ENCODE peak calls at places on chromosomes 1 and 21, in ten cellular contexts. O is A549, U is AG04450, G is nephron progenitor cell, B is GM12865, K is HFF-Myc, S is tibial artery, A is brain microvascular endothelial cell, I is endothelial cell, E is osteocyte. H is an unnamed sample.

GRCh38 chr1:41241748-41242644 is at the start of gene SCMH1:
- DNase-seq in O (peak), U (no peak), G (peak), B (peak), K (no peak), S (peak), A (no peak), I (peak), E (no peak), H (peak)

GRCh38 chr1:37752583-37753471 is 12.1 kb downstream of the EPHA10 start:
- DNase-seq in O (no peak), U (no peak), G (peak), B (peak), K (no peak), S (no peak), A (peak), I (peak), E (no peak), H (no peak)

GRCh38 chr1:15412843-15413242 is 3.2 kb downstream of the EFHD2 start:
- DNase-seq in O (no peak), U (no peak), G (no peak), B (no peak), K (no peak), S (no peak), A (no peak), I (no peak), E (no peak), H (no peak)

GRCh38 chr1:234881893-234882771 is 246.5 kb downstream of the TOMM20 start:
- DNase-seq in O (no peak), U (no peak), G (peak), B (peak), K (no peak), S (no peak), A (no peak), I (no peak), E (no peak), H (no peak)

GRCh38 chr1:11833900-11834299 is 13.7 kb downstream of the NPPA start:
- DNase-seq in O (no peak), U (no peak), G (no peak), B (no peak), K (no peak), S (no peak), A (no peak), I (no peak), E (no peak), H (no peak)

GRCh38 chr1:85894651-85895050 is 186.4 kb upstream of the ZNHIT6 start:
- DNase-seq in O (peak), U (peak), G (peak), B (peak), K (no peak), S (no peak), A (peak), I (peak), E (no peak), H (no peak)

GRCh38 chr21:41764558-41765392 is 2.1 kb downstream of the RIPK4 start:
- DNase-seq in O (peak), U (no peak), G (no peak), B (no peak), K (no peak), S (no peak), A (no peak), I (no peak), E (no peak), H (no peak)

GRCh38 chr1:52294580-52294979 is 71.4 kb downstream of the CC2D1B start:
- DNase-seq in O (no peak), U (no peak), G (no peak), B (no peak), K (no peak), S (no peak), A (no peak), I (no peak), E (no peak), H (no peak)

GRCh38 chr1:112544011-112544688 is 35.4 kb downstream of the WNT2B start:
- DNase-seq in O (peak), U (peak), G (no peak), B (no peak), K (peak), S (no peak), A (peak), I (no peak), E (no peak), H (no peak)

GRCh38 chr1:162090378-162090777 is 20.9 kb downstream of the NOS1AP start:
- DNase-seq in O (no peak), U (no peak), G (no peak), B (no peak), K (no peak), S (no peak), A (no peak), I (no peak), E (no peak), H (no peak)

GRCh38 chr1:203089651-203090045 is 3.8 kb upstream of the MYOG start:
- DNase-seq in O (no peak), U (no peak), G (no peak), B (no peak), K (no peak), S (no peak), A (no peak), I (no peak), E (peak), H (peak)

GRCh38 chr1:81231729-81232038 is 569.0 kb upstream of the ADGRL2 start:
- DNase-seq in O (no peak), U (no peak), G (no peak), B (no peak), K (peak), S (no peak), A (no peak), I (no peak), E (no peak), H (no peak)

GRCh38 chr1:184843732-184844495 is 89.3 kb upstream of the EDEM3 start:
- DNase-seq in O (no peak), U (no peak), G (no peak), B (peak), K (no peak), S (no peak), A (no peak), I (no peak), E (no peak), H (no peak)

GRCh38 chr1:87899746-87900145 is 571.1 kb downstream of the LMO4 start:
- DNase-seq in O (no peak), U (no peak), G (no peak), B (no peak), K (no peak), S (no peak), A (no peak), I (no peak), E (no peak), H (no peak)

GRCh38 chr1:207944571-207944970 is 33.6 kb upstream of the CD34 start:
- DNase-seq in O (no peak), U (no peak), G (no peak), B (no peak), K (no peak), S (no peak), A (no peak), I (no peak), E (no peak), H (no peak)

GRCh38 chr1:228225740-228226139 is 17.9 kb downstream of the OBSCN start:
- DNase-seq in O (no peak), U (no peak), G (no peak), B (no peak), K (no peak), S (no peak), A (no peak), I (no peak), E (no peak), H (no peak)

GRCh38 chr1:3007298-3008147 is 13.7 kb upstream of the ACTRT2 start:
- DNase-seq in O (no peak), U (no peak), G (no peak), B (no peak), K (no peak), S (peak), A (no peak), I (no peak), E (no peak), H (no peak)

GRCh38 chr1:201471772-201472171 is 2.8 kb upstream of the PHLDA3 start:
- DNase-seq in O (no peak), U (no peak), G (no peak), B (no peak), K (peak), S (no peak), A (no peak), I (no peak), E (no peak), H (no peak)

GRCh38 chr1:217089239-217090014 is 366.2 kb upstream of the ESRRG start:
- DNase-seq in O (peak), U (no peak), G (peak), B (no peak), K (no peak), S (no peak), A (peak), I (peak), E (no peak), H (no peak)

GRCh38 chr1:187837787-187838186 is 1009.0 kb downstream of the PLA2G4A start:
- DNase-seq in O (no peak), U (no peak), G (no peak), B (no peak), K (no peak), S (no peak), A (no peak), I (no peak), E (no peak), H (no peak)

GRCh38 chr1:173453982-173454381 is 23.2 kb upstream of the PRDX6 start:
- DNase-seq in O (no peak), U (no peak), G (no peak), B (no peak), K (no peak), S (no peak), A (peak), I (no peak), E (no peak), H (no peak)

GRCh38 chr1:42319871-42320484 is 15.1 kb downstream of the FOXJ3 start:
- DNase-seq in O (no peak), U (no peak), G (no peak), B (no peak), K (no peak), S (no peak), A (no peak), I (no peak), E (no peak), H (no peak)

GRCh38 chr1:24875257-24875656 is 54.8 kb downstream of the RUNX3 start:
- DNase-seq in O (no peak), U (no peak), G (no peak), B (no peak), K (no peak), S (peak), A (no peak), I (no peak), E (peak), H (peak)

GRCh38 chr1:181369416-181369815 is 113.9 kb upstream of the CACNA1E start:
- DNase-seq in O (no peak), U (no peak), G (no peak), B (no peak), K (no peak), S (no peak), A (no peak), I (no peak), E (no peak), H (no peak)

GRCh38 chr1:1954831-1955441 is 35.9 kb upstream of the TMEM52 start:
- DNase-seq in O (no peak), U (no peak), G (no peak), B (no peak), K (no peak), S (no peak), A (no peak), I (no peak), E (no peak), H (no peak)

GRCh38 chr21:38567577-38568360 is 69.5 kb upstream of the ERG start:
- DNase-seq in O (no peak), U (peak), G (peak), B (no peak), K (peak), S (no peak), A (peak), I (no peak), E (no peak), H (no peak)

GRCh38 chr1:109579044-109579443 is 30.6 kb downstream of the GNAI3 start:
- DNase-seq in O (no peak), U (no peak), G (no peak), B (no peak), K (no peak), S (no peak), A (no peak), I (no peak), E (no peak), H (no peak)

GRCh38 chr1:233168384-233168783 is 127.1 kb downstream of the PCNX2 start:
- DNase-seq in O (no peak), U (no peak), G (no peak), B (no peak), K (no peak), S (no peak), A (no peak), I (no peak), E (no peak), H (no peak)

DNA sequence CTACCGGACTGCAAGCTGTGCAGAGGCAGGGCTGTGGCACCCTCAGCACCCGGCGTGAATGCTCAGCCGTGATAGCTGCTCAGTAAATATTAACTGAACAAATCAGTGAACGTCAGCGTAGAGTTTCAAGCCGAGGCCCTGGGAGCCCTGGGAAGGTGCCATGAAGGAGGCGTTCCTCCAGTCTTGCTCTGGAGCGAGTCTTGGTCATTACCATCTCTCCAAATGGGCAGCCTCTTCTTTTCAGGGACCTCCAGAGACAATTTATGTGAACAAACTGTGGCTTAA is 449.2 kb downstream of the CAMTA1 start:
- DNase-seq in O (no peak), U (no peak), G (no peak), B (no peak), K (no peak), S (no peak), A (no peak), I (no peak), E (no peak), H (peak)
- TF ChIP-seq CTCF in O (no peak), U (no peak), G (no peak), B (no peak), K (no peak), S (no peak), A (no peak), I (no peak), E (no peak), H (no peak)

GRCh38 chr1:66282343-66282852 is 251.6 kb upstream of the SGIP1 start:
- DNase-seq in O (peak), U (peak), G (no peak), B (peak), K (no peak), S (no peak), A (peak), I (no peak), E (no peak), H (no peak)
- TF ChIP-seq CTCF in O (peak), U (peak), G (no peak), B (peak), K (peak), S (no peak), A (peak), I (no peak), E (peak), H (no peak)

GRCh38 chr1:47569681-47570470 is 132.0 kb downstream of the FOXD2 start:
- DNase-seq in O (peak), U (peak), G (no peak), B (no peak), K (peak), S (peak), A (peak), I (peak), E (no peak), H (no peak)
- TF ChIP-seq CTCF in O (peak), U (peak), G (peak), B (no peak), K (peak), S (peak), A (peak), I (no peak), E (peak), H (peak)

GRCh38 chr1:43522431-43522775 is 8.3 kb upstream of the PTPRF start:
- DNase-seq in O (no peak), U (no peak), G (no peak), B (no peak), K (no peak), S (peak), A (no peak), I (no peak), E (no peak), H (no peak)

GRCh38 chr1:43520100-43520828 is 10.4 kb upstream of the PTPRF start:
- DNase-seq in O (no peak), U (no peak), G (no peak), B (no peak), K (no peak), S (no peak), A (no peak), I (no peak), E (no peak), H (no peak)

GRCh38 chr1:43519287-43519686 is 11.4 kb upstream of the PTPRF start:
- DNase-seq in O (no peak), U (no peak), G (no peak), B (no peak), K (no peak), S (peak), A (no peak), I (no peak), E (no peak), H (no peak)

GRCh38 chr1:43521716-43522115 is 9.0 kb upstream of the PTPRF start:
- DNase-seq in O (no peak), U (no peak), G (no peak), B (no peak), K (no peak), S (peak), A (no peak), I (no peak), E (no peak), H (no peak)

DNA sequence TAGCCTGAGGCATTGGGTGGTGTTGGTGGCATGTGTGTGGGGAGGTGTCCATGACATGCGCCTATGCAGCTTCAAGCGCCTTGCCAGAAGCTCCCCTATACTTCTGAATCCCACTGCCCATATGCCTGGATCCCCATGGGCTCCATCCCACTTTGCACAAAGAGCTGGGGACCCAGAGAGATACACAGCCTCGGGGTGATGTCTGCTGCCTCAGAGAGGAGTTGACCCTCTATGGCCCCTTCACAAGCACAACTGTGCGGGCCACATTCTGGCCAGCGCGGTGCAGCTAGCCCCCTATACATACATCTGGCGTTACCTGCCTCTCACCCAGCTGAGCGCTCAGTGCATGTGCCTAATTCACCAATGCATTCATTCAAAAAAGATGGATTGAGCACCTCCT is 9.6 kb upstream of the PTPRF start:
- DNase-seq in O (no peak), U (no peak), G (no peak), B (no peak), K (no peak), S (peak), A (no peak), I (no peak), E (no peak), H (no peak)
- TF ChIP-seq CTCF in O (no peak), U (no peak), G (no peak), B (no peak), K (no peak), S (no peak), A (no peak), I (no peak), E (no peak), H (no peak)

DNA sequence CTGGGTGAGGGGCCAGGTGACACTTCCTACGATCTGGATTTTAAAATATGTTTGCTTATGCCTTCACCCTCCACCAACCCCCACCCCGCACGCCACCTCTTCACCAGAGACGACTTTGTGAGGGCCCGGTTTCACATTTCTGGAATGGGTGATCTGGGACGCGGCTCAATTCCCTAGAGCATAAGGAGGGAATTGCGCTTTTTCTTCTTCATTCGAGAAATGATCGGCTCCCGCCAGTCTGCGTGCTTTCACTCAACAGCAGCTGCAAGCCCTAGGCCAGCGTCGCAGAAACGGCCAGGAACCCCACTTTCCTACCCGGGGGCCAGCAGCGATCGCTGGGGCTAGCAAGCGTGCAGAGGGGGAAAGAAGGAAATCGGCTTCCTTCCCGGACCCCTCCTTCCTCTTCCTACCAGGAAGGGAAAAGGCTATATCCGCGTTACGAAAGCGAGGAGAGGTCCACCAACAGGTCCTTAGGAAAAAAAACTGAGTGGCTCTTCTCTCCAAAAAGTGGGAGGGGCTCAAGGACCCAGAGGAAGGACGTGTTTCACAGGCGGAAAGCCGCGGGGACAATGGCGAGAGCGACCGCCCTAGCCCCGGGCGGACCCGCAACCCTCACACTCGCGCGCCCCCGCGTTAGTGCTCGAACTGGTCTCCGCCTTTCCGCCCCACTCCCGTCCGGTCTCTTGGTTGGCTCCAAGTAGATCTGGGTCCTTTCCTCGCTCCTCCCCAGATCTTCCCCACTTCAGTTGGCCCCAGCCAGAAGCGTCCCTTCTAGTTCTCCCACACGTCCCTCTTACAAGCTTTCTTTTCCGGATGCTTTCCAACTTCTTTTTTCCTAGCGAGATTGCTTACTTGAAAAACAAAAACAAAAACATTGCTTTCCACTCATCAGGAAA is 1.1 kb upstream of the ADAMTS1 start:
- DNase-seq in O (peak), U (no peak), G (peak), B (no peak), K (no peak), S (peak), A (peak), I (peak), E (no peak), H (peak)
- TF ChIP-seq CTCF in O (no peak), U (peak), G (no peak), B (no peak), K (peak), S (peak), A (peak), I (peak), E (no peak), H (peak)

GRCh38 chr1:84442256-84442655 is 36.8 kb upstream of the RPF1 start:
- DNase-seq in O (peak), U (peak), G (no peak), B (peak), K (peak), S (no peak), A (peak), I (no peak), E (no peak), H (no peak)
- TF ChIP-seq CTCF in O (peak), U (peak), G (no peak), B (peak), K (peak), S (peak), A (peak), I (no peak), E (peak), H (peak)